ENCODE peak calls at places on chromosomes 12 and 14, in five cellular contexts. F is thoracic aorta; K is CD8-positive, alpha-beta T cell; G is SK-N-MC; W is heart right ventricle. U is an unnamed sample.

GRCh38 chr12:42756841-42757661 is 167.5 kb upstream of the PRICKLE1 start:
- DNase-seq in G (no peak), K (no peak), F (no peak), W (no peak), U (peak; percentile 60)

GRCh38 chr12:119061208-119061796 is 80.0 kb downstream of the SRRM4 start:
- DNase-seq in F (no peak), K (no peak), G (peak; percentile 28), W (peak; percentile 54), U (peak; percentile 40)

GRCh38 chr14:82636426-82636825 is 1102.8 kb upstream of the SEL1L start:
- DNase-seq in W (no peak), G (no peak), F (no peak), K (no peak), U (no peak)

GRCh38 chr12:122855985-122856831 is 21.0 kb downstream of the HIP1R start:
- DNase-seq in G (no peak), W (no peak), F (no peak), K (no peak), U (no peak)

GRCh38 chr14:39339003-39339402 is 93.2 kb downstream of the FBXO33 start:
- DNase-seq in F (no peak), G (no peak), K (no peak), W (no peak), U (no peak)

GRCh38 chr14:101603096-101603495 is 41.8 kb downstream of the DIO3 start:
- DNase-seq in G (no peak), W (no peak), F (no peak), K (no peak), U (peak; percentile 26)

GRCh38 chr12:123559468-123559867 is 24.9 kb upstream of the TMED2 start:
- DNase-seq in G (no peak), K (no peak), W (no peak), F (no peak), U (no peak)

GRCh38 chr12:127619869-127620769 is 646.9 kb upstream of the TMEM132C start:
- DNase-seq in K (no peak), F (no peak), W (no peak), G (no peak), U (no peak)

GRCh38 chr12:5912011-5912410 is 33.0 kb downstream of the ANO2 start:
- DNase-seq in W (no peak), K (no peak), F (no peak), G (no peak), U (no peak)

GRCh38 chr14:49876563-49877127 is 16.2 kb upstream of the ARF6 start:
- DNase-seq in K (no peak), G (no peak), F (no peak), W (no peak), U (no peak)

GRCh38 chr14:64423987-64424386 is 35.8 kb downstream of the MTHFD1 start:
- DNase-seq in G (no peak), F (no peak), K (no peak), W (no peak), U (peak; percentile 79)

GRCh38 chr12:54417712-54418440 is 1.2 kb downstream of the ITGA5 start:
- DNase-seq in G (no peak), W (peak; percentile 40), F (no peak), K (no peak), U (no peak)

GRCh38 chr14:63174760-63175191 is 29.5 kb upstream of the RHOJ start:
- DNase-seq in W (no peak), G (no peak), F (no peak), K (no peak), U (peak; percentile 35)

GRCh38 chr14:64731141-64731581 is 26.9 kb downstream of the PLEKHG3 start:
- DNase-seq in F (no peak), K (no peak), G (no peak), W (no peak), U (no peak)

GRCh38 chr14:30657606-30658163 is 35.6 kb downstream of the SCFD1 start:
- DNase-seq in F (no peak), G (no peak), W (no peak), K (no peak), U (no peak)

GRCh38 chr12:68622250-68622649 is 11.6 kb downstream of the RAP1B start:
- DNase-seq in G (no peak), K (no peak), W (no peak), F (no peak), U (no peak)

GRCh38 chr14:94181835-94182234 is 7.7 kb downstream of the PPP4R4 start:
- DNase-seq in F (no peak), G (no peak), K (no peak), W (no peak), U (no peak)

GRCh38 chr14:53962954-53963490 is 6.4 kb upstream of the BMP4 start:
- DNase-seq in G (no peak), F (no peak), K (no peak), W (no peak), U (no peak)

GRCh38 chr12:63499567-63499966 is 168.7 kb downstream of the DPY19L2 start:
- DNase-seq in G (no peak), F (no peak), K (no peak), W (no peak), U (no peak)

GRCh38 chr14:24965934-24966593 is 83.9 kb downstream of the STXBP6 start:
- DNase-seq in W (no peak), F (no peak), K (no peak), G (no peak), U (peak; percentile 59)

GRCh38 chr12:56633465-56634241 is 3.5 kb upstream of the BAZ2A start:
- DNase-seq in K (no peak), G (no peak), F (no peak), W (no peak), U (no peak)

GRCh38 chr12:67650127-67650495 is 1.6 kb downstream of the DYRK2 start:
- DNase-seq in G (no peak), W (peak; percentile 51), F (no peak), K (no peak), U (no peak)

GRCh38 chr12:21615441-21615840 is 10.8 kb upstream of the GYS2 start:
- DNase-seq in W (no peak), K (no peak), F (no peak), G (no peak), U (no peak)

GRCh38 chr12:47097276-47097896 is 17.6 kb upstream of the AMIGO2 start:
- DNase-seq in G (no peak), F (no peak), K (no peak), W (no peak), U (peak; percentile 56)

GRCh38 chr12:63805704-63806672 is 26.3 kb downstream of the RXYLT1 start:
- DNase-seq in W (no peak), F (no peak), G (no peak), K (no peak), U (no peak)

GRCh38 chr12:67681941-67682340 is 33.4 kb downstream of the DYRK2 start:
- DNase-seq in W (no peak), G (no peak), F (no peak), K (no peak), U (no peak)

GRCh38 chr12:122471324-122472226 is 29.2 kb downstream of the ZCCHC8 start:
- DNase-seq in W (no peak), K (no peak), G (peak; percentile 51), F (no peak), U (no peak)

GRCh38 chr12:77204055-77204454 is 138.7 kb upstream of the E2F7 start:
- DNase-seq in F (no peak), W (no peak), K (no peak), G (no peak), U (no peak)

GRCh38 chr12:54222609-54223008 is 33.8 kb upstream of the SMUG1 start:
- DNase-seq in F (no peak), K (no peak), W (no peak), G (no peak), U (peak; percentile 88)

GRCh38 chr14:45177081-45177480 is 41.4 kb downstream of the FANCM start:
- DNase-seq in G (peak; percentile 69), F (no peak), K (no peak), W (no peak), U (no peak)

GRCh38 chr14:34069854-34070582 is 119.1 kb upstream of the EGLN3 start:
- DNase-seq in G (no peak), F (no peak), K (no peak), W (no peak), U (no peak)

GRCh38 chr12:100857971-100858370 is 63.4 kb downstream of the ANO4 start:
- DNase-seq in W (no peak), F (no peak), K (no peak), G (no peak), U (no peak)

GRCh38 chr14:54147285-54147684 is 190.7 kb upstream of the BMP4 start:
- DNase-seq in W (no peak), F (no peak), G (no peak), K (no peak), U (peak; percentile 43)

GRCh38 chr12:68118096-68118755 is 41.3 kb downstream of the IFNG start:
- DNase-seq in G (no peak), W (no peak), F (no peak), K (no peak), U (no peak)

GRCh38 chr14:60189923-60190840 is 25.0 kb upstream of the DHRS7 start:
- DNase-seq in K (no peak), F (no peak), G (no peak), W (no peak), U (no peak)

GRCh38 chr14:50926851-50927386 is 17.4 kb downstream of the PYGL start:
- DNase-seq in G (no peak), K (no peak), W (no peak), F (no peak), U (no peak)
- H3K36me3 ChIP-seq in G (no peaks in the 10 kb centered on the region), K (no peaks in the 10 kb centered on the region), W (peaks cover 62% of the 10 kb centered on the region), F (peaks cover 26% of the 10 kb centered on the region), U (peaks cover 12% of the 10 kb centered on the region)

GRCh38 chr12:50572760-50573159 is 68.0 kb downstream of the DIP2B start:
- DNase-seq in G (no peak), F (no peak), K (no peak), W (no peak), U (no peak)
- H3K4me3 ChIP-seq in G (peak overlapping the region; percentile 47), F (no peak overlapping the region), K (no peak overlapping the region), W (no peak overlapping the region), U (no peak overlapping the region)

DNA sequence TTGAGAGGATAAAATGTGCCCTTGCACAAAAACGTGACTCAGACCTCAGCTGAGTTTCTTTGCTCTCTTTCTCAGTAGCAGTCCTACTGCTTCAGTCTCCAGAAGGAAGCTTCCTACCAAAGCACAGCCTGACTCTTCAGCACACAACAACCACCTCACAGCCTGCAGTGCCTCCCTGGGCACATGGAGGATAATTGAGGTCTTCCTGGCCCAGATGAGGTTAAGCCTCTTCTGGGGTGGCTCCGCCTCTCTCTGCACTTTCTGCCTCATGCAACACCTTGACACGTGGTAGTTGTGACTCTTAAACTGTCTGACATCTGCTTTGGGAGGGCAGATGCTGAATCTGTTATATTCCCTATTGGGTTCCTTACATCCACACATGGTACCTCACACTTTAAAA is 33.8 kb downstream of the GIT2 start:
- DNase-seq in W (no peak), G (no peak), F (no peak), K (no peak), U (no peak)
- H3K36me3 ChIP-seq in W (peaks cover 99% of the 10 kb centered on the region), G (peaks cover 31% of the 10 kb centered on the region), F (peaks cover 22% of the 10 kb centered on the region), K (peaks cover 56% of the 10 kb centered on the region), U (peaks cover 76% of the 10 kb centered on the region)

GRCh38 chr12:81080431-81080983 is 2.6 kb downstream of the ACSS3 start:
- DNase-seq in F (no peak), G (no peak), W (no peak), K (no peak), U (no peak)

GRCh38 chr12:81077329-81077685 is 572 bp upstream of the ACSS3 start:
- DNase-seq in W (peak; percentile 30), K (no peak), F (no peak), G (no peak), U (no peak)

GRCh38 chr12:81079280-81080076 is 1.6 kb downstream of the ACSS3 start:
- DNase-seq in G (no peak), F (no peak), K (no peak), W (no peak), U (no peak)

GRCh38 chr12:81077686-81078441 is at the start of gene ACSS3:
- DNase-seq in G (no peak), F (peak; percentile 4), K (no peak), W (peak; percentile 65), U (peak; percentile 6)

GRCh38 chr12:81078469-81079196 is 754 bp downstream of the ACSS3 start:
- DNase-seq in W (no peak), K (no peak), G (no peak), F (peak; percentile 23), U (peak; percentile 9)
- H3K4me3 ChIP-seq in W (peak overlapping the region; percentile 29), K (no peak overlapping the region), G (no peak overlapping the region), F (peak overlapping the region; percentile 81), U (peak overlapping the region; percentile 41)

U was measured in SJSA1.